ENCODE peak calls at places on chromosome 6, in four cellular contexts. One of them, this sample, is unnamed.

GRCh38 chr6:36676142-36677058 is 2.1 kb upstream of the CDKN1A start:
- DNase-seq in GM12878: no peak
- DNase-seq in HepG2: peak
- DNase-seq in K562: no peak
- DNase-seq in this sample: no peak

GRCh38 chr6:35105078-35105477 is 36.1 kb downstream of the TCP11 start:
- DNase-seq in GM12878: no peak
- DNase-seq in HepG2: no peak
- DNase-seq in K562: no peak
- DNase-seq in this sample: no peak

GRCh38 chr6:34572021-34572420 is 15.9 kb upstream of the SPDEF start:
- DNase-seq in GM12878: no peak
- DNase-seq in HepG2: no peak
- DNase-seq in K562: no peak
- DNase-seq in this sample: no peak

GRCh38 chr6:56909115-56909907 is 45.6 kb upstream of the BEND6 start:
- DNase-seq in GM12878: no peak
- DNase-seq in HepG2: no peak
- DNase-seq in K562: no peak
- DNase-seq in this sample: no peak

GRCh38 chr6:70847091-70847490 is 109.8 kb downstream of the B3GAT2 start:
- DNase-seq in GM12878: no peak
- DNase-seq in HepG2: no peak
- DNase-seq in K562: no peak
- DNase-seq in this sample: no peak

GRCh38 chr6:108731229-108731565 is 117.0 kb upstream of the ARMC2 start:
- DNase-seq in GM12878: no peak
- DNase-seq in HepG2: no peak
- DNase-seq in K562: no peak
- DNase-seq in this sample: no peak

GRCh38 chr6:132483779-132484679 is 28.9 kb downstream of the STX7 start:
- DNase-seq in GM12878: peak
- DNase-seq in HepG2: peak
- DNase-seq in K562: peak
- DNase-seq in this sample: peak

GRCh38 chr6:4977468-4977867 is 26.4 kb downstream of the RPP40 start:
- DNase-seq in GM12878: no peak
- DNase-seq in HepG2: no peak
- DNase-seq in K562: no peak
- DNase-seq in this sample: no peak

GRCh38 chr6:156828280-156828703 is 51.1 kb downstream of the ARID1B start:
- DNase-seq in GM12878: no peak
- DNase-seq in HepG2: peak
- DNase-seq in K562: no peak
- DNase-seq in this sample: no peak

GRCh38 chr6:143743256-143744166 is 65.7 kb downstream of the PHACTR2 start:
- DNase-seq in GM12878: no peak
- DNase-seq in HepG2: peak
- DNase-seq in K562: no peak
- DNase-seq in this sample: peak

GRCh38 chr6:65745614-65746013 is 38.6 kb upstream of the EYS start:
- DNase-seq in GM12878: no peak
- DNase-seq in HepG2: no peak
- DNase-seq in K562: no peak
- DNase-seq in this sample: no peak

GRCh38 chr6:105733556-105734162 is 330.8 kb upstream of the PREP start:
- DNase-seq in GM12878: no peak
- DNase-seq in HepG2: peak
- DNase-seq in K562: peak
- DNase-seq in this sample: no peak

GRCh38 chr6:3119040-3119723 is 671 bp downstream of the BPHL start:
- DNase-seq in GM12878: no peak
- DNase-seq in HepG2: peak
- DNase-seq in K562: no peak
- DNase-seq in this sample: peak

GRCh38 chr6:71190809-71191208 is 97.8 kb upstream of the OGFRL1 start:
- DNase-seq in GM12878: no peak
- DNase-seq in HepG2: peak
- DNase-seq in K562: no peak
- DNase-seq in this sample: no peak

GRCh38 chr6:94127716-94128115 is 708.4 kb upstream of the EPHA7 start:
- DNase-seq in GM12878: no peak
- DNase-seq in HepG2: no peak
- DNase-seq in K562: no peak
- DNase-seq in this sample: no peak

GRCh38 chr6:159691133-159691962 is 1.7 kb downstream of the SOD2 start:
- DNase-seq in GM12878: peak
- DNase-seq in HepG2: peak
- DNase-seq in K562: peak
- DNase-seq in this sample: peak

GRCh38 chr6:122845464-122845863 is 56.4 kb downstream of the SMPDL3A start:
- DNase-seq in GM12878: no peak
- DNase-seq in HepG2: no peak
- DNase-seq in K562: no peak
- DNase-seq in this sample: no peak

GRCh38 chr6:122838060-122838780 is 49.2 kb downstream of the SMPDL3A start:
- DNase-seq in GM12878: no peak
- DNase-seq in HepG2: peak
- DNase-seq in K562: no peak
- DNase-seq in this sample: peak

GRCh38 chr6:122839906-122840305 is 50.8 kb downstream of the SMPDL3A start:
- DNase-seq in GM12878: no peak
- DNase-seq in HepG2: no peak
- DNase-seq in K562: no peak
- DNase-seq in this sample: no peak

DNA sequence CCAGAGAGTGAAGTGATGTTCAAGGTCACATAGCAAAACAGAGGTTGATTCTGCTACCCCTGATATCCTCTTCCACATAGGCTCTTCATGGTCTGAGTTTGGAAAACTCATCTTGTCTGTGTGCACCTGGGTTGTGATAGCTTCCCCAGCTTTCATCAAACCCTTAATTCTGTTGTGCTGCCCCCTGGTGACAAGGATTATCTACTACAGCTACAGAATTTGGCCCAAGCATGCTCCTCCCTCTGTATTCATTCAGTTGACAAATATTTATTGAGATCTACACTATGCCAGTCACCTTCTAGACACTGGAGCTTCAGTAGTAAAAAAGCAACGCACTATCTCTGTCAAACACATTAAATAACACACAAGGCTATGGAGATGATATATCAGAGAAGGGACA is 50.4 kb downstream of the SMPDL3A start:
- DNase-seq in GM12878: no peak
- DNase-seq in HepG2: peak
- DNase-seq in K562: peak
- DNase-seq in this sample: peak
- TF ChIP-seq FOXK2 in GM12878: no peak
- TF ChIP-seq FOXK2 in HepG2: no peak
- TF ChIP-seq FOXK2 in K562: no peak
- TF ChIP-seq FOXK2 in this sample: no peak

GRCh38 chr6:81998432-81998831 is 246.0 kb upstream of the TENT5A start:
- DNase-seq in GM12878: no peak
- DNase-seq in HepG2: no peak
- DNase-seq in K562: no peak
- DNase-seq in this sample: no peak

GRCh38 chr6:81999270-81999669 is 246.8 kb upstream of the TENT5A start:
- DNase-seq in GM12878: no peak
- DNase-seq in HepG2: peak
- DNase-seq in K562: no peak
- DNase-seq in this sample: no peak

GRCh38 chr6:81996414-81996813 is 243.9 kb upstream of the TENT5A start:
- DNase-seq in GM12878: no peak
- DNase-seq in HepG2: no peak
- DNase-seq in K562: no peak
- DNase-seq in this sample: no peak

GRCh38 chr6:81995548-81996289 is 243.2 kb upstream of the TENT5A start:
- DNase-seq in GM12878: no peak
- DNase-seq in HepG2: no peak
- DNase-seq in K562: no peak
- DNase-seq in this sample: no peak

GRCh38 chr6:81997091-81997926 is 244.8 kb upstream of the TENT5A start:
- DNase-seq in GM12878: peak
- DNase-seq in HepG2: no peak
- DNase-seq in K562: no peak
- DNase-seq in this sample: no peak
- TF ChIP-seq SP1 in GM12878: no peak
- TF ChIP-seq SP1 in HepG2: no peak
- TF ChIP-seq SP1 in K562: no peak
- TF ChIP-seq SP1 in this sample: no peak

DNA sequence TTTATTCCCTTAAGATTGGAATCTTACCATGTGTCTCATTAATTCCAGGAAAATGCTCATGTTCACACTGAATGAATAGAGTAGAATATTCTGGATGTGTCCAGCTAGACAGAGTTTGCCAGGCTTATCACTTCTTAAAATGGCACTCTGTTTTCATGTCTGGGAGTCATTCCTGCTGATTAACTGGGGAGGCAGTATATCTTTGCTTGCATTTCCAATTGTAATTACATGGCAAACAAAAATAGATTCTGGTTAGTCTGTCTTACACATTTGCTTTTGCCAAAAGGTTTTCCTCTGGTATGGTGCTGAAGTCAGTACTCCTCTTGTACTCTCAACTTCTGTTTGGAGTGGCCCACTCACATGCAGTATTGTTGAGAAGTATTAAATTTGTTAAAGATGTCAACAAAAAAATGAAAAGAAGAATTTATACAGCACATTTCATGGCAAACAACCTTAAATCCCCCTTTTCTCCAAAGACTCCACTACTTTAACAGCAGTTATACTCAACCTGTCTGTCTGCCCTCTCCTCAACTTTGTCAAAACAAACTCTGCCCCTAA is 70.2 kb downstream of the TENT5A start:
- DNase-seq in GM12878: no peak
- DNase-seq in HepG2: no peak
- DNase-seq in K562: no peak
- DNase-seq in this sample: no peak
- TF ChIP-seq FOXK2 in GM12878: no peak
- TF ChIP-seq FOXK2 in HepG2: no peak
- TF ChIP-seq FOXK2 in K562: no peak
- TF ChIP-seq FOXK2 in this sample: no peak

DNA sequence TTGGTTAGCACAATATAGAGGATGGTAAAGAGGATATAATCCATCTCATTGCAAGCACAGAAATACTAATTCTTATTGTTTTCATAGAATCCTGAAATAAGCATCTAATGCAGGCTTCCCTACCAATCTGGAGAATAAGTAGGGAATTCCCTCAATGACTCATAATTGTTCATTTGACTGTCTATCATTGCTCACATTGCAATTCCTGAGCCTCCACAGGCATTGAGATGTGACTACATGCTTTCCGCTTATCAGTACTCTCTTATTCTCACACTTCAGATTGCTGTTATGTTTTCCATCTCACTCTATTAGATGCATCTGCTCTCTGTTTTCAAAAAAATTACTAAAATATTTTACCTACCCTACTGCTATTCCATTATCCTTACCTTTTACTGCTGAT is 216.2 kb upstream of the PRSS16 start:
- DNase-seq in GM12878: no peak
- DNase-seq in HepG2: no peak
- DNase-seq in K562: no peak
- DNase-seq in this sample: no peak
- TF ChIP-seq SP1 in GM12878: no peak
- TF ChIP-seq SP1 in HepG2: no peak
- TF ChIP-seq SP1 in K562: no peak
- TF ChIP-seq SP1 in this sample: no peak

GRCh38 chr6:155381856-155382690 is 67.8 kb upstream of the TFB1M start:
- DNase-seq in GM12878: no peak
- DNase-seq in HepG2: no peak
- DNase-seq in K562: no peak
- DNase-seq in this sample: no peak
- TF ChIP-seq FOXK2 in GM12878: no peak
- TF ChIP-seq FOXK2 in HepG2: no peak
- TF ChIP-seq FOXK2 in K562: no peak
- TF ChIP-seq FOXK2 in this sample: no peak

GRCh38 chr6:158019416-158019815 is 37.8 kb downstream of the SYNJ2 start:
- DNase-seq in GM12878: no peak
- DNase-seq in HepG2: no peak
- DNase-seq in K562: no peak
- DNase-seq in this sample: no peak

GRCh38 chr6:158020811-158021210 is 39.1 kb downstream of the SYNJ2 start:
- DNase-seq in GM12878: no peak
- DNase-seq in HepG2: no peak
- DNase-seq in K562: no peak
- DNase-seq in this sample: no peak

GRCh38 chr6:158021376-158021775 is 39.7 kb downstream of the SYNJ2 start:
- DNase-seq in GM12878: no peak
- DNase-seq in HepG2: no peak
- DNase-seq in K562: no peak
- DNase-seq in this sample: no peak

GRCh38 chr6:158018851-158019361 is 37.2 kb downstream of the SYNJ2 start:
- DNase-seq in GM12878: no peak
- DNase-seq in HepG2: no peak
- DNase-seq in K562: no peak
- DNase-seq in this sample: no peak

GRCh38 chr6:158020272-158020711 is 38.6 kb downstream of the SYNJ2 start:
- DNase-seq in GM12878: no peak
- DNase-seq in HepG2: no peak
- DNase-seq in K562: no peak
- DNase-seq in this sample: no peak
- TF ChIP-seq SP1 in GM12878: no peak
- TF ChIP-seq SP1 in HepG2: no peak
- TF ChIP-seq SP1 in K562: no peak
- TF ChIP-seq SP1 in this sample: no peak

GRCh38 chr6:21099338-21100314 is 493.9 kb upstream of the SOX4 start:
- DNase-seq in GM12878: peak
- DNase-seq in HepG2: peak
- DNase-seq in K562: no peak
- DNase-seq in this sample: no peak

GRCh38 chr6:21102201-21102600 is 491.4 kb upstream of the SOX4 start:
- DNase-seq in GM12878: no peak
- DNase-seq in HepG2: no peak
- DNase-seq in K562: no peak
- DNase-seq in this sample: no peak

GRCh38 chr6:21101694-21102093 is 491.9 kb upstream of the SOX4 start:
- DNase-seq in GM12878: no peak
- DNase-seq in HepG2: no peak
- DNase-seq in K562: peak
- DNase-seq in this sample: no peak

GRCh38 chr6:21102624-21103023 is 490.9 kb upstream of the SOX4 start:
- DNase-seq in GM12878: no peak
- DNase-seq in HepG2: no peak
- DNase-seq in K562: no peak
- DNase-seq in this sample: no peak

GRCh38 chr6:21100959-21101358 is 492.6 kb upstream of the SOX4 start:
- DNase-seq in GM12878: no peak
- DNase-seq in HepG2: no peak
- DNase-seq in K562: no peak
- DNase-seq in this sample: no peak
- TF ChIP-seq FOXK2 in GM12878: no peak
- TF ChIP-seq FOXK2 in HepG2: no peak
- TF ChIP-seq FOXK2 in K562: no peak
- TF ChIP-seq FOXK2 in this sample: no peak